ENCODE peak calls at places on chromosomes 13 and 19, in five cellular contexts. K is hepatocyte, X is IMR-90, P is ovary, Y is neural progenitor cell. Q is an unnamed sample.

GRCh38 chr13:114015608-114016295 is 41.9 kb upstream of the C13orf46 start:
- DNase-seq in Y (no peak), P (no peak), K (no peak), X (peak; percentile 31), Q (no peak)

GRCh38 chr19:21092107-21092506 is 10.1 kb downstream of the ZNF714 start:
- DNase-seq in Y (no peak), X (peak; percentile 14), K (peak; percentile 6), P (no peak), Q (no peak)

GRCh38 chr19:53844849-53845246 is 20.7 kb upstream of the NLRP12 start:
- DNase-seq in Y (no peak), X (no peak), P (no peak), K (no peak), Q (no peak)

GRCh38 chr13:75357576-75358295 is 124.2 kb downstream of the TBC1D4 start:
- DNase-seq in K (peak; percentile 46), X (peak; percentile 68), Y (peak; percentile 77), P (no peak), Q (peak; percentile 36)

GRCh38 chr19:35861640-35862160 is 5.0 kb downstream of the KIRREL2 start:
- DNase-seq in P (no peak), K (no peak), Y (peak; percentile 19), X (no peak), Q (no peak)

GRCh38 chr13:36673352-36673751 is 468 bp upstream of the SERTM1 start:
- DNase-seq in Y (no peak), P (no peak), X (no peak), K (no peak), Q (no peak)

GRCh38 chr19:1089891-1090290 is 5.3 kb downstream of the POLR2E start:
- DNase-seq in P (no peak), X (no peak), Y (no peak), K (no peak), Q (no peak)

GRCh38 chr19:35493971-35494370 is 3.7 kb upstream of the KRTDAP start:
- DNase-seq in K (no peak), P (no peak), X (no peak), Y (no peak), Q (no peak)

GRCh38 chr13:99351772-99352171 is 44.6 kb upstream of the GPR183 start:
- DNase-seq in P (no peak), Y (no peak), K (no peak), X (no peak), Q (no peak)

GRCh38 chr19:38663957-38664502 is 16.6 kb downstream of the ACTN4 start:
- DNase-seq in P (no peak), K (no peak), X (no peak), Y (no peak), Q (no peak)

GRCh38 chr13:34435338-34435737 is 506.7 kb upstream of the NBEA start:
- DNase-seq in K (no peak), X (no peak), P (no peak), Y (no peak), Q (no peak)

GRCh38 chr19:23792784-23793183 is 34.1 kb upstream of the ZNF681 start:
- DNase-seq in X (no peak), Y (no peak), P (no peak), K (no peak), Q (no peak)

GRCh38 chr13:112010714-112011113 is 56.2 kb upstream of the SOX1 start:
- DNase-seq in X (no peak), Y (no peak), P (no peak), K (no peak), Q (no peak)

GRCh38 chr19:38806371-38806770 is 6.4 kb downstream of the LGALS4 start:
- DNase-seq in X (no peak), K (no peak), Y (no peak), P (no peak), Q (no peak)

GRCh38 chr13:35891973-35892441 is 239.2 kb downstream of the DCLK1 start:
- DNase-seq in K (peak; percentile 40), X (peak; percentile 40), Y (no peak), P (no peak), Q (no peak)

GRCh38 chr13:83907196-83907989 is 25.1 kb upstream of the SLITRK1 start:
- DNase-seq in K (no peak), P (no peak), X (no peak), Y (no peak), Q (no peak)

GRCh38 chr13:105616313-105617075 is 919.0 kb downstream of the EFNB2 start:
- DNase-seq in X (peak; percentile 5), K (no peak), Y (no peak), P (no peak), Q (no peak)

GRCh38 chr19:3137139-3137538 is 1.3 kb downstream of the GNA15 start:
- DNase-seq in K (no peak), Y (no peak), X (no peak), P (peak; percentile 77), Q (no peak)

GRCh38 chr13:61477619-61478018 is 62.0 kb upstream of the PCDH20 start:
- DNase-seq in Y (no peak), X (no peak), P (no peak), K (no peak), Q (no peak)

GRCh38 chr13:107864543-107865460 is 350.5 kb downstream of the LIG4 start:
- DNase-seq in P (peak; percentile 14), K (peak; percentile 84), Y (peak; percentile 90), X (peak; percentile 86), Q (no peak)

GRCh38 chr13:29484236-29484635 is 111.3 kb downstream of the SLC7A1 start:
- DNase-seq in P (no peak), X (no peak), K (no peak), Y (peak; percentile 61), Q (no peak)
- TF ChIP-seq CTCF in P (no peak), X (no peak), K (no peak), Y (no peak), Q (no peak)

GRCh38 chr19:19068659-19069509 is 5.1 kb downstream of the SLC25A42 start:
- DNase-seq in K (no peak), P (no peak), X (no peak), Y (no peak), Q (no peak)
- H3K27ac ChIP-seq in K (no peak overlapping the region), P (no peak overlapping the region), X (no peak overlapping the region), Y (no peak overlapping the region), Q (no peak overlapping the region)

GRCh38 chr13:96053003-96053703 is at the start of gene UGGT2:
- DNase-seq in K (peak; percentile 98), X (peak; percentile 94), Y (peak; percentile 90), P (peak; percentile 96), Q (no peak)
- H3K27me3 ChIP-seq in K (no peaks in the 10 kb centered on the region), X (no peaks in the 10 kb centered on the region), Y (no peaks in the 10 kb centered on the region), P (no peaks in the 10 kb centered on the region), Q (peaks cover 19% of the 10 kb centered on the region)

GRCh38 chr13:87274209-87274819 is 396.9 kb upstream of the SLITRK5 start:
- DNase-seq in P (no peak), K (peak; percentile 79), Y (peak; percentile 78), X (peak; percentile 47), Q (no peak)
- TF ChIP-seq CTCF in P (no peak), K (peak; percentile 74), Y (peak; percentile 90), X (peak; percentile 77), Q (peak; percentile 14)

GRCh38 chr19:13747098-13747453 is 17.2 kb upstream of the MRI1 start:
- DNase-seq in X (no peak), Y (no peak), K (no peak), P (no peak), Q (no peak)
- H3K27ac ChIP-seq in X (no peak overlapping the region), Y (no peak overlapping the region), K (peak overlapping the region; percentile 30), P (no peak overlapping the region), Q (peak overlapping the region; percentile 79)